ENCODE peak calls at places on chromosomes 7 and 10, in six cellular contexts. Y, L, D, R, K and G are unnamed samples.

GRCh38 chr10:119131512-119132240 is 27.8 kb downstream of the DENND10 start:
- DNase-seq in Y (peak), L (no peak), D (no peak), R (no peak), K (peak), G (peak)

GRCh38 chr7:102101111-102101551 is 185.5 kb upstream of the SH2B2 start:
- DNase-seq in Y (no peak), L (no peak), D (no peak), R (no peak), K (no peak), G (no peak)

GRCh38 chr10:102970497-102970896 is 52.4 kb downstream of the CNNM2 start:
- DNase-seq in Y (no peak), L (no peak), D (no peak), R (no peak), K (no peak), G (no peak)

GRCh38 chr7:26061340-26062239 is 90.4 kb upstream of the NFE2L3 start:
- DNase-seq in Y (peak), L (peak), D (peak), R (peak), K (peak), G (peak)

GRCh38 chr7:17357952-17358351 is 59.5 kb downstream of the AHR start:
- DNase-seq in Y (no peak), L (no peak), D (no peak), R (no peak), K (no peak), G (no peak)

GRCh38 chr7:37833107-37833817 is 15.1 kb upstream of the NME8 start:
- DNase-seq in Y (peak), L (peak), D (peak), R (peak), K (peak), G (peak)

GRCh38 chr7:140671966-140672365 is 779 bp upstream of the ADCK2 start:
- DNase-seq in Y (no peak), L (no peak), D (no peak), R (no peak), K (no peak), G (no peak)

GRCh38 chr10:33074443-33074842 is 116.4 kb upstream of the ITGB1 start:
- DNase-seq in Y (no peak), L (no peak), D (no peak), R (no peak), K (no peak), G (no peak)

GRCh38 chr10:72875250-72876055 is 18.1 kb upstream of the OIT3 start:
- DNase-seq in Y (peak), L (no peak), D (no peak), R (no peak), K (no peak), G (peak)

GRCh38 chr7:4169505-4169904 is 512.6 kb upstream of the FOXK1 start:
- DNase-seq in Y (no peak), L (no peak), D (no peak), R (no peak), K (peak), G (no peak)

GRCh38 chr7:41817386-41817785 is 114.5 kb upstream of the INHBA start:
- DNase-seq in Y (no peak), L (no peak), D (no peak), R (no peak), K (peak), G (peak)

GRCh38 chr10:27407271-27407670 is 96.8 kb upstream of the RAB18 start:
- DNase-seq in Y (no peak), L (no peak), D (no peak), R (no peak), K (no peak), G (no peak)

GRCh38 chr10:43360086-43360485 is 11.3 kb upstream of the FXYD4 start:
- DNase-seq in Y (no peak), L (no peak), D (no peak), R (no peak), K (no peak), G (no peak)

GRCh38 chr10:44706745-44707144 is 204.4 kb upstream of the TMEM72 start:
- DNase-seq in Y (no peak), L (no peak), D (no peak), R (no peak), K (peak), G (no peak)

GRCh38 chr7:42671627-42672026 is 240.2 kb downstream of the C7orf25 start:
- DNase-seq in Y (no peak), L (no peak), D (no peak), R (no peak), K (no peak), G (no peak)

GRCh38 chr7:47739901-47740300 is 158.0 kb upstream of the TNS3 start:
- DNase-seq in Y (no peak), L (no peak), D (no peak), R (no peak), K (no peak), G (no peak)